ENCODE peak calls at places on chromosomes 12 and 14, in eight cellular contexts. Z, O, G, T, Q, X, W and H are unnamed samples. For H3K36me3, the result is how much of the 10 kb centered on the place peaks cover.

GRCh38 chr14:89801128-89801527 is 153.4 kb downstream of the EFCAB11 start:
- DNase-seq in Z (no peak), O (no peak), G (no peak), T (no peak), Q (no peak), X (peak), W (no peak), H (no peak)

GRCh38 chr12:15931590-15932053 is 20.5 kb downstream of the DERA start:
- DNase-seq in Z (no peak), O (no peak), G (no peak), T (no peak), Q (no peak), X (no peak), W (no peak), H (no peak)

GRCh38 chr12:11559941-11560340 is 89.5 kb upstream of the ETV6 start:
- DNase-seq in Z (no peak), O (no peak), G (no peak), T (no peak), Q (no peak), X (no peak), W (no peak), H (no peak)

GRCh38 chr12:65825573-65826512 is 1.6 kb downstream of the HMGA2 start:
- DNase-seq in Z (peak), O (peak), G (peak), T (peak), Q (peak), X (peak), W (no peak), H (no peak)

GRCh38 chr12:124188561-124189405 is 106.1 kb upstream of the RFLNA start:
- DNase-seq in Z (no peak), O (no peak), G (no peak), T (no peak), Q (no peak), X (no peak), W (no peak), H (no peak)

GRCh38 chr14:75274899-75275569 is 3.6 kb upstream of the FOS start:
- DNase-seq in Z (no peak), O (no peak), G (peak), T (no peak), Q (no peak), X (peak), W (no peak), H (no peak)

GRCh38 chr14:74599201-74599809 is 12.7 kb downstream of the LTBP2 start:
- DNase-seq in Z (no peak), O (no peak), G (no peak), T (peak), Q (peak), X (peak), W (no peak), H (no peak)

GRCh38 chr12:47736877-47737676 is 11.8 kb upstream of the ENDOU start:
- DNase-seq in Z (peak), O (no peak), G (peak), T (peak), Q (peak), X (peak), W (peak), H (no peak)

GRCh38 chr14:79278798-79279644 is 932.3 kb downstream of the DIO2 start:
- DNase-seq in Z (peak), O (peak), G (peak), T (peak), Q (peak), X (peak), W (no peak), H (no peak)

GRCh38 chr12:49665384-49665783 is 41.8 kb downstream of the FMNL3 start:
- DNase-seq in Z (no peak), O (no peak), G (no peak), T (no peak), Q (no peak), X (no peak), W (no peak), H (no peak)

GRCh38 chr12:49666176-49666575 is 41.0 kb downstream of the FMNL3 start:
- DNase-seq in Z (no peak), O (no peak), G (no peak), T (no peak), Q (no peak), X (no peak), W (no peak), H (no peak)

GRCh38 chr12:49664591-49665146 is 41.3 kb downstream of the PRPF40B start:
- DNase-seq in Z (peak), O (no peak), G (no peak), T (no peak), Q (no peak), X (no peak), W (no peak), H (no peak)

GRCh38 chr12:49662998-49663843 is 39.9 kb downstream of the PRPF40B start:
- DNase-seq in Z (peak), O (no peak), G (peak), T (peak), Q (peak), X (peak), W (peak), H (peak)

GRCh38 chr12:49664167-49664566 is 40.8 kb downstream of the PRPF40B start:
- DNase-seq in Z (no peak), O (no peak), G (no peak), T (no peak), Q (no peak), X (no peak), W (no peak), H (no peak)
- H3K27ac ChIP-seq in Z (peak), O (no peak), G (peak), T (no peak), Q (peak), X (no peak), W (peak), H (peak)

GRCh38 chr12:110431957-110432587 is 18.1 kb downstream of the ARPC3 start:
- DNase-seq in Z (no peak), O (no peak), G (peak), T (no peak), Q (no peak), X (no peak), W (no peak), H (no peak)
- H3K36me3 ChIP-seq in Z (under half), O (under half), G (under half), T (under half), Q (under half), X (under half), W (under half), H (under half)

DNA sequence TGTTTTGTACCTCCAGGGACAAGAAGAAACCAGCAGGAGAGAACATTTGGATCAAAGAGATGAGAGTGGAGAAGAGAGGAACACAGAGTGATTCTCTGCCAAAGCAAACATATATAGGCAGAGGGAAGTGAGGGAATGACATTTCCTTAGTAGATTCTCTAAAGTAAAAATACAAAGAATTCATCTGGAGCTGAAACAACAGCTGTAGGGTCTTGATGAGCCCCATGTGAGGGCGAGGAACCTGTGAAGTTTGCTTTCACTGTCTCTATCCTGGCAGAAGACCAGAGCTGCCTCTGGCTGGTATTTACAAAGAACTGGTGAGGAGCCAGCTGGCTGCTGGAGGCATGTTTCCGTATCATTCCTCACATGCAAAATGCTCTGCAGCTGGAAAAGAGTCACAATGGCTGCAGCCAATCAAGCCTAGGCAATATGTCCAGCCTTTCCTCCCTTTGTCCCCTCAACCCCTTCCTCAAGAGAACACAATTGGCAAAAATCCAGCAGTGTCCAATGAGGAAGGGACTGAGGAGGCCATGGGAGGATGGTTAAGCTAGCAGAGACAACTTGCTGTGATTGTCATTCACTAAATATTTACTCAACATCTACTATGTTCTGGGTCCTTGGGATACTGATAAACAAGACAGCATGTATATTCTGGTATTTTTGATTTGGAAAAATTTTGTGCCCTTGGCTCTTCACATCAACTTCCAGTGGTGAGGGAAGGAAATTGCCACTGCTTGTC is 122.4 kb downstream of the PHLDA1 start:
- DNase-seq in Z (peak), O (no peak), G (peak), T (peak), Q (peak), X (peak), W (no peak), H (no peak)
- TF ChIP-seq CTCF in Z (no peak), O (no peak), G (no peak), T (no peak), Q (no peak), X (no peak), W (no peak), H (no peak)

GRCh38 chr12:31322651-31323248 is 3.2 kb downstream of the SINHCAF start:
- DNase-seq in Z (no peak), O (peak), G (no peak), T (peak), Q (no peak), X (peak), W (no peak), H (no peak)
- H3K27ac ChIP-seq in Z (no peak), O (peak), G (peak), T (peak), Q (peak), X (peak), W (peak), H (no peak)

GRCh38 chr12:113172185-113172584 is 13.1 kb downstream of the DDX54 start:
- DNase-seq in Z (no peak), O (no peak), G (no peak), T (no peak), Q (no peak), X (no peak), W (no peak), H (no peak)

GRCh38 chr12:113170926-113171325 is 14.4 kb downstream of the DDX54 start:
- DNase-seq in Z (no peak), O (no peak), G (no peak), T (no peak), Q (no peak), X (no peak), W (no peak), H (no peak)

GRCh38 chr12:113171543-113171942 is 13.7 kb downstream of the DDX54 start:
- DNase-seq in Z (no peak), O (no peak), G (no peak), T (no peak), Q (no peak), X (no peak), W (no peak), H (no peak)

GRCh38 chr12:113173081-113173698 is 12.1 kb downstream of the DDX54 start:
- DNase-seq in Z (no peak), O (no peak), G (no peak), T (no peak), Q (no peak), X (no peak), W (no peak), H (no peak)

DNA sequence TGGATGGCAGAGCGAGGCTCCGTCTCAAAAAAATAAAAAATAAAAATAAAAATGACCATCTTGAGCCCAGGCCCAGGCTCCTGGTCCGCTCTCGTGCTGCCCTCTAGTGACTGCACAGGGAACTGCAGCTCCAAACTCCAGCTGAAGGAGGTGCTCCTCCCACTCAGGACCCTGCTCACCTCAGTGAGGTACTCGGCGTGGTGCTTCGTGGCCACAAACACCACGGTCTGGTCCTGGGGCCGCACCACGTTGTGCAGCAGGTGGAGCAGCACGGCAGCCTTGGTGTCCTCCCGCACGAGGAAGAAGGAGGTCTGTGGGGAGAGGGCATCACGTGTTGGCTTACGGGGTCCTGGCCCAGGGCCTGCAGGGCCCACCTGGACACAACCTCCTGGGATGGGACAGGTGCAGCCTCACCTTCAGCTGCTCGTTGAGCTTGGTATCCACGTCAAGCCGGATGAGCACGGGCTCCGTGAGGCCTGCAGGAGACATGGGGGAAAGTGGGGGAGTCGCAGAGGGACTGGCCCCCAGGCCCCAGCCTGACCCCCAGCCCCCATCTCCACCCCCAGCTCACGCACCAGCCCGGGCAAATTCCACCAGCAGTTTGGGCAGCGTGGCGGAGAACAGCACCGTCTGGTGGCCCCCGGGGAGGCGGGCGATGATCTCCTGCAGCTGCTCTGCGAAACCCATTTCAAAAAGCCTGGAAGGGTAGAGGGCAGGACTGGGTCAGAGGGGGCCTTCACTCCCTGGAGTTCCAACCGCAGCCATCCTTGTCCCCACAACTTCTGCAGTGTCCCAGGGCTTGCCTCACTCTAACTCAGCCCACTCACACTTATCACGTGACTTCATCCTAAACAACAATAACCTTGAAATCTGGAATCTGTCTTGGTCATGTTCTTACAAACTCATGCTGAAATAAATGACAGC is 10.6 kb downstream of the DDX54 start:
- DNase-seq in Z (peak), O (peak), G (peak), T (peak), Q (peak), X (peak), W (peak), H (peak)
- H3K36me3 ChIP-seq in Z (half or more), O (under half), G (under half), T (under half), Q (under half), X (half or more), W (half or more), H (half or more)

GRCh38 chr12:81639196-81639595 is 120.0 kb downstream of the PPFIA2 start:
- DNase-seq in Z (no peak), O (no peak), G (no peak), T (no peak), Q (no peak), X (no peak), W (no peak), H (no peak)

GRCh38 chr12:81644503-81644902 is 114.6 kb downstream of the PPFIA2 start:
- DNase-seq in Z (no peak), O (peak), G (no peak), T (no peak), Q (no peak), X (peak), W (no peak), H (no peak)
- TF ChIP-seq CTCF in Z (peak), O (peak), G (peak), T (peak), Q (peak), X (peak), W (no peak), H (peak)

GRCh38 chr12:122029620-122030426 is 8.1 kb downstream of the BCL7A start:
- DNase-seq in Z (peak), O (no peak), G (no peak), T (no peak), Q (no peak), X (no peak), W (no peak), H (no peak)

GRCh38 chr12:122031342-122032216 is 9.9 kb downstream of the BCL7A start:
- DNase-seq in Z (no peak), O (peak), G (peak), T (peak), Q (peak), X (no peak), W (peak), H (peak)

GRCh38 chr12:122030427-122030825 is 8.7 kb downstream of the BCL7A start:
- DNase-seq in Z (no peak), O (no peak), G (no peak), T (no peak), Q (no peak), X (no peak), W (no peak), H (no peak)

GRCh38 chr12:122035292-122035691 is 13.6 kb downstream of the BCL7A start:
- DNase-seq in Z (no peak), O (no peak), G (no peak), T (no peak), Q (no peak), X (no peak), W (no peak), H (no peak)

DNA sequence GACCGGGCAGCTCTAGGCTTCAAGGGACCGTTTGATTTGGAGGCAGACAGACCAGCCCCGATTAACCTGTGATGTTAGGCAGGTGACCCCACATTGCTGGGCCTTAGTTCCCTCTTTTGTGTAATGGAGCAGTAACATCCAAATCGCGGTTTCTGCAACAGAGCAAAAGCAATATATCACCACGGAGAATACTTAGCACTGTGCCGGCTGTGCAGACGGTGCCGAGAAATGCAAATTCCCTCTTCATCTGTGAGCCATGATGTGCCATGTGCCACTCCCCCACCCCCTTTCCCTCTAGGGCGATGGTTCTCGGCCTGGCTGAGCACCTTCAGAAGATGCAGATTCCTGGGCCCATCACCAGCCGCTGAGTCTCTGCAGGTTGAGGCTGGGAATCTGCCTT is 10.9 kb downstream of the BCL7A start:
- DNase-seq in Z (no peak), O (no peak), G (no peak), T (no peak), Q (no peak), X (no peak), W (no peak), H (no peak)
- H3K27ac ChIP-seq in Z (no peak), O (no peak), G (no peak), T (no peak), Q (no peak), X (no peak), W (no peak), H (no peak)

DNA sequence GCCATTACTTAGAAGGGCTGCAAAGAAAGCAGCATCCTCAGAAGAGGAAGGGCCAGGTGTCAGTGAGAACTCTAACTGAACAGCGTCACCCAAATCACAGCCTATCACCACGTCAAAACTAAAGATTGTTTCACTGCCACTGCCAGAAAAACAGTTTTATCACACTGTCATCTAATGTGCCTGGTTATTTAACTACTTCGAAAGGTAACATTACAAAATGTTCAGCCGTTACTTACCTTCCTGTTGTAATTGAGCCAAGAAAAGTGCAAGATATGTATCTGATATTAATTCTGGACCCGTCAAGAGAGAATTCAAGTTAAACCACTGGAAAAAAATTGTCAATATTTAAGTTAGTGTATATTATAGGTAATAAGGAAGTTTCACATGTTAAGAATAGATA is 17.9 kb downstream of the ATXN3 start:
- DNase-seq in Z (no peak), O (no peak), G (no peak), T (no peak), Q (no peak), X (no peak), W (no peak), H (no peak)
- H3K36me3 ChIP-seq in Z (half or more), O (under half), G (under half), T (under half), Q (under half), X (under half), W (under half), H (half or more)

GRCh38 chr12:127360580-127360979 is 906.4 kb upstream of the TMEM132C start:
- DNase-seq in Z (no peak), O (no peak), G (no peak), T (no peak), Q (no peak), X (no peak), W (no peak), H (no peak)

GRCh38 chr12:127362121-127362520 is 904.8 kb upstream of the TMEM132C start:
- DNase-seq in Z (no peak), O (no peak), G (no peak), T (no peak), Q (no peak), X (no peak), W (no peak), H (no peak)

DNA sequence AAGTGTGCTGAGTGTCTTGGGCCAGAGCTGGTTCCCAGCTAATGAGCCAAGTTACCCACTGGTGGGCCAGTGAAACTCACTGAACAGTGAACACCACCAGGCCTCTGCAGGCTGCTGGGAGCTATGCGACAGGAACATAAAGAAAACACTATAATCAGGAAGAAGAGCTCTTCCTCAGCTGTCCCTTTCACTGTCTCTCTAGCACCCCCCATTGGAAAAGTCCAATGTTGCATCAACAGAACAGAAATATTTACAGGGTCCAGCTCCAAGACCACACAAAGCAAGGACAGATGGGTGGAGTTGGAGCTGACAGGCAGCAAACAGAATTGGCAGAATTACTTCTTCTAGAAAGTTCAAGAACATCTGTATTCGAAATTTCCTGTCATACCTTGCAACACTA is 903.6 kb upstream of the TMEM132C start:
- DNase-seq in Z (no peak), O (peak), G (no peak), T (no peak), Q (no peak), X (no peak), W (peak), H (no peak)
- TF ChIP-seq CTCF in Z (no peak), O (peak), G (no peak), T (no peak), Q (no peak), X (peak), W (peak), H (no peak)